ENCODE peak calls at places on chromosome 19, in four cellular contexts. H is dorsolateral prefrontal cortex, K is colonic mucosa, N is hepatocyte. T is an unnamed sample.

GRCh38 chr19:35931161-35931873 is 4.9 kb upstream of the LRFN3 start:
- DNase-seq in H (peak), K (peak), N (peak), T (peak)

GRCh38 chr19:45681391-45682015 is 10.2 kb downstream of the SNRPD2 start:
- DNase-seq in H (peak), K (peak), N (peak), T (peak)

GRCh38 chr19:48858984-48859710 is 9.3 kb downstream of the PLEKHA4 start:
- DNase-seq in H (no peak), K (peak), N (no peak), T (peak)

GRCh38 chr19:28971011-28971410 is 241.9 kb downstream of the UQCRFS1 start:
- DNase-seq in H (no peak), K (no peak), N (no peak), T (no peak)

GRCh38 chr19:604355-604754 is 14.7 kb downstream of the HCN2 start:
- DNase-seq in H (no peak), K (peak), N (no peak), T (no peak)

GRCh38 chr19:13788991-13789390 is 6.3 kb upstream of the ZSWIM4 start:
- DNase-seq in H (no peak), K (no peak), N (no peak), T (no peak)

GRCh38 chr19:45999653-46000121 is 4.4 kb downstream of the CCDC61 start:
- DNase-seq in H (peak), K (no peak), N (peak), T (no peak)

GRCh38 chr19:32041681-32042292 is 303.6 kb upstream of the ZNF507 start:
- DNase-seq in H (peak), K (peak), N (peak), T (no peak)

GRCh38 chr19:31784631-31785237 is 435.5 kb upstream of the TSHZ3 start:
- DNase-seq in H (no peak), K (no peak), N (no peak), T (no peak)

GRCh38 chr19:3061214-3062161 is 807 bp downstream of the TLE5 start:
- DNase-seq in H (peak), K (peak), N (peak), T (peak)

GRCh38 chr19:55265723-55266386 is 7.0 kb upstream of the PPP6R1 start:
- DNase-seq in H (no peak), K (no peak), N (no peak), T (no peak)

GRCh38 chr19:48558018-48558684 is 6.2 kb downstream of the SULT2B1 start:
- DNase-seq in H (no peak), K (peak), N (peak), T (no peak)

GRCh38 chr19:45554481-45554880 is 30.1 kb downstream of the OPA3 start:
- DNase-seq in H (no peak), K (no peak), N (no peak), T (no peak)

GRCh38 chr19:14267224-14267741 is 61.3 kb upstream of the ADGRL1 start:
- DNase-seq in H (no peak), K (no peak), N (no peak), T (no peak)

GRCh38 chr19:38336638-38337359 is 1.2 kb downstream of the CATSPERG start:
- DNase-seq in H (peak), K (peak), N (peak), T (peak)
- H3K27ac ChIP-seq in H (peak), K (peak), N (peak), T (peak)

DNA sequence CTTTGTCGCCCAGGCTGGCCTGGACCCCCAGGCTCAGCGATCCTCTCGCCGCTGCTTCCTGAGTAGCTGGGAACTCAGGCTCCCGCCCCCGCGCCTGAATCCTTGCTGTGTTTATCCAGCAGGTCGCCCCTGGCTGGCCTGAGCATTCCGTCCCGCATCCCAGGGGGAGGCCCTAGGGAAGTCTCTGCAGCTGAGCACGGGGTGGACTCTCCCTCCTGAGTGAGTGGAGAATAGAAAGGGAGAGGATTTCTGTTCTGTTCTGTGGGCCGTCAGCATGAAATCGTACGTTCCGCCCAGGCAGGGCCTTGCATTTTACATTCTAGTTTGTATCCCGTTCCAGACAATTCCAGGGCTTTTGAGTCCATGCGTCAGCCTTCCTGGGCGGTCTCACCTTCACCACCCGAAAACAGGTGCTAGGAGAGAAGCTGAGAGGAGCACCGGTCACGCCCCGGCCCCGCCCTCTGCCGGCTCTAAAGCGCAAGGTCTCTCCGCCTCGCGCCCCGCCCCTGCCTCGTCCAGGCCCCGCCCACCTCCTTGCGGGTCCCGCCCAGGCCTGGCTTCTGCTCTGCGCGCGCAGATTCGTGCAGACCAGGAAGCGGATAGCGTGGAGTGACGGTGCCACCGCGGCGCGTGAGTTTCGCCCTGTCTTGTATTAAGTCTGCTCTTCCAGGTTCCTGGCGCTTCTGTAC is at the start of gene ZNF761:
- DNase-seq in H (peak), K (peak), N (peak), T (peak)
- TF ChIP-seq CTCF in H (peak), K (no peak), N (no peak), T (no peak)

DNA sequence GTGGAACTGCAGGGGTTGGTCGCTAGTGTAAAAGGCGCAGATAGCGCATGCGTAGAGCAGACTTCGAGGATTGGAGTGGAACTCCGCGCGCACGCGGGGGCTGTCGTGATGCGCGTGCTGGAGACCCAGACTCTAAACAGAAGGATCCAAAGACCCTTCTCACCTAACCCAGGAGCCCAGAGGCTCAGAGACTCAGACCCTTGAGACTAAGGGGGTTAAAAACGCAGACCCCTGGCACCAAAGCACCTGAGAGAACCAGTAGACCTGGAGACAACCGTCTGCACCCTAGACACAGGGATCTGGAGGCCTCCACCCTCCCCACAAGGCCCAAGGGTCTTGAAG is 567 bp upstream of the CTU1 start:
- DNase-seq in H (no peak), K (no peak), N (no peak), T (no peak)
- H3K27ac ChIP-seq in H (peak), K (no peak), N (no peak), T (peak)

GRCh38 chr19:4547303-4548237 is 7.7 kb upstream of the LRG1 start:
- DNase-seq in H (no peak), K (peak), N (peak), T (no peak)
- TF ChIP-seq CTCF in H (no peak), K (peak), N (no peak), T (no peak)

GRCh38 chr19:20259615-20260014 is 92.6 kb downstream of the ZNF486 start:
- DNase-seq in H (no peak), K (no peak), N (no peak), T (no peak)

GRCh38 chr19:20256606-20257005 is 89.6 kb downstream of the ZNF486 start:
- DNase-seq in H (no peak), K (no peak), N (no peak), T (no peak)

GRCh38 chr19:20250627-20251026 is 83.6 kb downstream of the ZNF486 start:
- DNase-seq in H (no peak), K (no peak), N (no peak), T (no peak)

GRCh38 chr19:20254151-20254550 is 87.1 kb downstream of the ZNF486 start:
- DNase-seq in H (no peak), K (no peak), N (no peak), T (no peak)
- H3K27ac ChIP-seq in H (no peak), K (no peak), N (no peak), T (no peak)

DNA sequence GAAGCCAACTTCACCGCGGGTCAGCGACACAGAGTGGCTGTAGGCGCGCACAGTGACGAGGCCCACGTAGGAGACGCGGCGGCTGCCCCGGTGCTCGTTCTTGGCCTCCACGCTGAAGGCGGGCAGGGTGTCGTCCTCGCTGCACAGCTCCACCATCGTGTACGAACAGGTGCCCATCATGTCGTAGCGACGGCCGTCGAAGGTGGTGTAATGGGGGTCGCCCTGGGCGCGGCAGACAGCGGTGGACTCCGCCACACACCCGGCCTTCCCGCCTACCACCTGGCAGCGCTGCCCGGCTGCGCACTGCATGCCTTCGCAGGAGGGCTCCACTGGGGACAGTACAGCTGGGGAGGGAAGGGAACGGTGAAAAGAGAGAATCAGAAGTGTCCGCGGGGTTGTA is 10.0 kb downstream of the FCGBP start:
- DNase-seq in H (no peak), K (peak), N (no peak), T (no peak)
- TF ChIP-seq CTCF in H (no peak), K (no peak), N (no peak), T (no peak)

T was measured in CD4-positive, alpha-beta T cell.